ENCODE peak calls at places on chromosomes 1 and 21, in eight cellular contexts. B, A, F, V, Y, K, S and X are unnamed samples.

GRCh38 chr21:45129231-45129923 is 55.0 kb downstream of the ADARB1 start:
- DNase-seq in K (no peak), F (no peak), Y (no peak), S (no peak), V (no peak), A (no peak), B (no peak), X (no peak)

GRCh38 chr21:36260030-36260787 is 59.8 kb upstream of the MORC3 start:
- DNase-seq in B (peak; percentile 45), F (peak; percentile 51), A (peak; percentile 14), S (peak; percentile 7), Y (peak; percentile 59), K (peak; percentile 12), V (peak; percentile 57), X (peak; percentile 53)

GRCh38 chr21:25929859-25930520 is 195.2 kb downstream of the GABPA start:
- DNase-seq in B (no peak), V (no peak), F (no peak), K (no peak), A (no peak), S (no peak), Y (no peak), X (no peak)

GRCh38 chr1:167744901-167745300 is 23.1 kb downstream of the MPZL1 start:
- DNase-seq in K (no peak), V (no peak), B (no peak), A (no peak), Y (no peak), S (no peak), F (no peak), X (no peak)

GRCh38 chr1:209439828-209440227 is 143.7 kb upstream of the CAMK1G start:
- DNase-seq in K (no peak), F (no peak), S (no peak), Y (no peak), B (no peak), A (no peak), V (no peak), X (no peak)

GRCh38 chr1:17122449-17123194 is 3.4 kb upstream of the PADI2 start:
- DNase-seq in F (no peak), B (no peak), K (no peak), V (no peak), Y (peak; percentile 12), S (no peak), A (no peak), X (no peak)

GRCh38 chr1:56527548-56528302 is 51.6 kb downstream of the PLPP3 start:
- DNase-seq in F (no peak), S (no peak), B (no peak), V (no peak), K (no peak), A (no peak), Y (peak; percentile 62), X (no peak)

GRCh38 chr1:21509351-21510112 is at the start of gene ALPL:
- DNase-seq in F (no peak), V (no peak), A (peak; percentile 62), Y (no peak), K (no peak), B (no peak), S (no peak), X (no peak)

GRCh38 chr1:192439373-192440025 is 122.7 kb downstream of the RGS21 start:
- DNase-seq in B (no peak), Y (no peak), S (no peak), V (no peak), K (no peak), F (no peak), A (no peak), X (no peak)